ENCODE peak calls at places on chromosome 5, in four cellular contexts. A is HCT116, J is left lung, L is body of pancreas. E is an unnamed sample. For H3K4me1, the result is how much of the 10 kb centered on the place peaks cover.

GRCh38 chr5:106094128-106094726 is 1576.5 kb downstream of the EFNA5 start:
- ATAC-seq in A (no peak), J (no peak), L (no peak), E (no peak)

GRCh38 chr5:32543291-32543690 is 42.1 kb upstream of the SUB1 start:
- ATAC-seq in A (no peak), J (no peak), L (no peak), E (no peak)

GRCh38 chr5:161115941-161116340 is 263.9 kb upstream of the ATP10B start:
- ATAC-seq in A (no peak), J (no peak), L (no peak), E (no peak)

GRCh38 chr5:181220178-181220515 is 2.9 kb upstream of the TRIM41 start:
- ATAC-seq in A (no peak), J (no peak), L (no peak), E (no peak)

GRCh38 chr5:42930934-42931333 is 109.2 kb downstream of the ANXA2R start:
- ATAC-seq in A (no peak), J (no peak), L (no peak), E (no peak)

GRCh38 chr5:56641635-56642255 is 173.6 kb upstream of the MAP3K1 start:
- ATAC-seq in A (no peak), J (peak), L (no peak), E (no peak)

GRCh38 chr5:74576941-74577456 is 63.5 kb downstream of the ENC1 start:
- ATAC-seq in A (no peak), J (peak), L (no peak), E (peak)

GRCh38 chr5:147979761-147980160 is 73.4 kb upstream of the C5orf46 start:
- ATAC-seq in A (no peak), J (no peak), L (no peak), E (no peak)

GRCh38 chr5:172830876-172831662 is 3.0 kb upstream of the ERGIC1 start:
- ATAC-seq in A (no peak), J (no peak), L (no peak), E (no peak)

GRCh38 chr5:130295235-130295634 is 391.0 kb downstream of the CHSY3 start:
- ATAC-seq in A (no peak), J (no peak), L (no peak), E (no peak)

GRCh38 chr5:69271376-69271775 is 36.7 kb downstream of the CDK7 start:
- ATAC-seq in A (no peak), J (peak), L (no peak), E (no peak)

GRCh38 chr5:136094189-136094912 is 38.3 kb upstream of the SMAD5 start:
- ATAC-seq in A (no peak), J (peak), L (peak), E (no peak)

GRCh38 chr5:3153226-3153858 is 401.9 kb upstream of the IRX2 start:
- ATAC-seq in A (no peak), J (no peak), L (no peak), E (no peak)

GRCh38 chr5:73812962-73813588 is 187.1 kb downstream of the ARHGEF28 start:
- ATAC-seq in A (no peak), J (peak), L (peak), E (no peak)

GRCh38 chr5:67897431-67897830 is 318.1 kb upstream of the PIK3R1 start:
- ATAC-seq in A (no peak), J (no peak), L (no peak), E (peak)

GRCh38 chr5:143106175-143106574 is 297.3 kb downstream of the NR3C1 start:
- ATAC-seq in A (peak), J (peak), L (peak), E (peak)

GRCh38 chr5:68279960-68280359 is 64.4 kb downstream of the PIK3R1 start:
- ATAC-seq in A (no peak), J (no peak), L (no peak), E (no peak)

GRCh38 chr5:75656311-75657003 is 45.2 kb downstream of the ANKDD1B start:
- ATAC-seq in A (no peak), J (peak), L (peak), E (peak)

GRCh38 chr5:111655169-111655924 is 101.6 kb downstream of the NREP start:
- ATAC-seq in A (no peak), J (peak), L (peak), E (peak)

GRCh38 chr5:179404321-179405053 is 59.2 kb upstream of the ADAMTS2 start:
- ATAC-seq in A (peak), J (peak), L (no peak), E (no peak)

GRCh38 chr5:83914662-83915418 is 194.2 kb upstream of the HAPLN1 start:
- ATAC-seq in A (no peak), J (no peak), L (no peak), E (no peak)

GRCh38 chr5:142938201-142938600 is 168.0 kb downstream of the ARHGAP26 start:
- ATAC-seq in A (no peak), J (no peak), L (no peak), E (no peak)

GRCh38 chr5:143395638-143396352 is 7.7 kb downstream of the NR3C1 start:
- ATAC-seq in A (no peak), J (peak), L (no peak), E (no peak)

GRCh38 chr5:32710859-32711692 is at the start of gene NPR3:
- ATAC-seq in A (no peak), J (peak), L (no peak), E (no peak)

GRCh38 chr5:53211799-53212198 is 102.2 kb upstream of the MOCS2 start:
- ATAC-seq in A (no peak), J (no peak), L (no peak), E (no peak)

GRCh38 chr5:68682400-68683152 is 411.2 kb upstream of the SLC30A5 start:
- ATAC-seq in A (no peak), J (peak), L (peak), E (no peak)

GRCh38 chr5:32585446-32586250 is at the start of gene SUB1:
- ATAC-seq in A (peak), J (peak), L (peak), E (peak)

GRCh38 chr5:501040-501832 is 23.0 kb downstream of the SLC9A3 start:
- ATAC-seq in A (no peak), J (no peak), L (no peak), E (no peak)

GRCh38 chr5:1098986-1099597 is 12.8 kb downstream of the SLC12A7 start:
- ATAC-seq in A (no peak), J (no peak), L (no peak), E (peak)

GRCh38 chr5:43711496-43711895 is 108.5 kb downstream of the NNT start:
- ATAC-seq in A (peak), J (no peak), L (no peak), E (no peak)

GRCh38 chr5:35851282-35851681 is 5.4 kb upstream of the IL7R start:
- ATAC-seq in A (no peak), J (no peak), L (no peak), E (no peak)

GRCh38 chr5:157459715-157460599 is at the start of gene NIPAL4:
- ATAC-seq in A (no peak), J (peak), L (peak), E (peak)

GRCh38 chr5:68562308-68562707 is 346.8 kb downstream of the PIK3R1 start:
- ATAC-seq in A (no peak), J (peak), L (peak), E (no peak)

GRCh38 chr5:154708207-154708606 is 47.0 kb upstream of the LARP1 start:
- ATAC-seq in A (no peak), J (no peak), L (no peak), E (no peak)

GRCh38 chr5:16879191-16879590 is 56.9 kb downstream of the MYO10 start:
- ATAC-seq in A (no peak), J (peak), L (no peak), E (no peak)

GRCh38 chr5:125896381-125896780 is 526.8 kb upstream of the GRAMD2B start:
- ATAC-seq in A (no peak), J (no peak), L (no peak), E (no peak)

GRCh38 chr5:138037907-138038633 is 5.2 kb upstream of the FAM13B start:
- ATAC-seq in A (no peak), J (no peak), L (no peak), E (no peak)

GRCh38 chr5:42842860-42843641 is 31.4 kb upstream of the SELENOP start:
- ATAC-seq in A (no peak), J (no peak), L (no peak), E (no peak)

GRCh38 chr5:102799017-102799416 is 43.9 kb downstream of the PAM start:
- ATAC-seq in A (no peak), J (peak), L (no peak), E (peak)

GRCh38 chr5:177546262-177546741 is 8.1 kb downstream of the FAM193B start:
- ATAC-seq in A (peak), J (peak), L (peak), E (peak)

GRCh38 chr5:14184082-14184481 is 40.9 kb downstream of the TRIO start:
- ATAC-seq in A (no peak), J (no peak), L (no peak), E (no peak)
- H3K4me1 ChIP-seq in A (half or more), J (under half), L (under half), E (under half)

GRCh38 chr5:96434201-96434645 is 1.2 kb upstream of the PCSK1 start:
- ATAC-seq in A (peak), J (peak), L (peak), E (no peak)

GRCh38 chr5:96433066-96433447 is at the start of gene PCSK1:
- ATAC-seq in A (no peak), J (peak), L (peak), E (no peak)

GRCh38 chr5:96431376-96432244 is 1.4 kb downstream of the PCSK1 start:
- ATAC-seq in A (no peak), J (no peak), L (no peak), E (no peak)

GRCh38 chr5:96427823-96428222 is 5.2 kb downstream of the PCSK1 start:
- ATAC-seq in A (no peak), J (no peak), L (no peak), E (no peak)

DNA sequence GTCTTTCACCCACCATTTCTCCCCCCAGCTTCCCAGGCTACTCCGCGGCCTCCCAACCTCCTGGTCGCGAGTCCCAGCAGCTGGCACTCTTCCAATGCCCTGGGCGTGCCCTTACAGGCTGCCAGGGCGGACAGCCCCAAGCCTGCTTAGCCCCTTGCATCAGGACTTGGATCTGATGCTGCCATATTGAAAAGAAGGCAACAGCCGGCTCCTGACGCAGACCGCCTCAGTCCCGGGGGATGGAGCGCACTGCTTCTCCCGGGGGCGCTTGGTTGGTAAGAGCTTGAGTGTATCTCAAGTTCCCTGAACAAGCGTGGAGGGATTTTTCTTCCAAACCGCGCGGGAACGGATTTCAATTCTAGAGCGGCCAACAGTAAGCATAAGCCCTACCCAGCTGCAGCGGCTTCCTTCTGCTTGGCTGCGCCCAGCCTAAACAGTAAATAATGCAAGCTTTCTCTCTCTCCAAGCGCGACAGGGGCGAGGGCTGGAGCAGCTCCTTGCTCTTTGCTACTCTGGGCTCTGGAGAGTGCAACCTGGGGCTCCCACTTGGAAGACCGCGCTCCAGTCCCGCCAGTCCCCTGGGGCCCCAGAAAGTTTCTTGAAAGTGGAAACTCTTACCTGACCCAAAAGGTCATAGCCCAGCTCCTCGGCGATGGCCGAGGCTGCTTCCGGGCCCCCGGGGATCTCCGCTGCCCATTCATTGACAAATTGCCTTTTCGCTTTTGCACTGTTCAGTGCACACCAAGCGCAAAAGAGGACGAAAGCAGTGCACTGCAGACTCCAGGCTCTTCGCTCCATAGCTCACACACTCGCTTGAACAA is 593 bp downstream of the PCSK1 start:
- ATAC-seq in A (no peak), J (no peak), L (peak), E (no peak)
- H3K4me3 ChIP-seq in A (no peak), J (no peak), L (no peak), E (no peak)

DNA sequence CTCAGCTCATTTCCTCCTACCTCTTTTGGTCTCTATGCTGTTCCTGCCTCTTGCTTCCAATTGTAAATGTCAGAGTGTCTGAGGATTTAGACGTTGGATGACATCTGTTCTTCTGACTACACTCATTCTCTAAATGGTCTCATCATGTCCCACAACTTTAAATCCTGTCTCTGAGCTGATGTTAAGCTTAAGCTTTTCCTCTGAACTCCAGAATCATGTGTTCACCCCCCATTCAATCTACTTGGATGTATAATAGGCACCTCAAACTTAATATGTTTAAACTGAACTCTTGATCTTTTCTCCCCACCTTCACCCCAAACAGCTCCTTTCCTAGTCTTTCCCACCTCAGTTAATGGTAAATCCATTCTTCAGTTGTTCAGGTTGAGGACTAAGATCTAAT is 433.6 kb downstream of the CSNK1G3 start:
- ATAC-seq in A (no peak), J (no peak), L (no peak), E (no peak)
- H3K27ac ChIP-seq in A (no peak), J (no peak), L (no peak), E (no peak)

GRCh38 chr5:107565791-107566536 is 104.8 kb downstream of the EFNA5 start:
- ATAC-seq in A (no peak), J (no peak), L (no peak), E (no peak)
- H3K4me1 ChIP-seq in A (under half), J (under half), L (under half), E (under half)

DNA sequence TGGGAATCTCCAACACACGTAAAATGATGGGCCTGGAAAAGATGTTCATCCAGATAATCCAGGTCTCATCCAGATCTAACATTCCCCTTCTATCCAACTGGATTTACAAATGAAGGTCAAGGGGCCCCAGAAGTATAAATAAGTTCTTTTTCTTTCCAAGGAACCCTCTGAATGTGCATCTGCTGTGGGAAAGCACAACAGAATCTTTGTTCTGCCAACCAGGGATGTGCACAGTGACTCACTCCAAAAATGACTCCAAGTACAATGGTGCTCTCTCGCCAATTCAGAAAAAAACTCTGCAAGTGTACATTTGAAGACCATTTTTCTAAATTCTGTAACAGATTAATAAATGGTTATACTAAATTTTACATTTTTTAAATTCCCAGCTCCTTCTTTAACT is 12.4 kb downstream of the RAPGEF6 start:
- ATAC-seq in A (peak), J (no peak), L (no peak), E (no peak)
- H3K4me3 ChIP-seq in A (no peak), J (no peak), L (no peak), E (no peak)

DNA sequence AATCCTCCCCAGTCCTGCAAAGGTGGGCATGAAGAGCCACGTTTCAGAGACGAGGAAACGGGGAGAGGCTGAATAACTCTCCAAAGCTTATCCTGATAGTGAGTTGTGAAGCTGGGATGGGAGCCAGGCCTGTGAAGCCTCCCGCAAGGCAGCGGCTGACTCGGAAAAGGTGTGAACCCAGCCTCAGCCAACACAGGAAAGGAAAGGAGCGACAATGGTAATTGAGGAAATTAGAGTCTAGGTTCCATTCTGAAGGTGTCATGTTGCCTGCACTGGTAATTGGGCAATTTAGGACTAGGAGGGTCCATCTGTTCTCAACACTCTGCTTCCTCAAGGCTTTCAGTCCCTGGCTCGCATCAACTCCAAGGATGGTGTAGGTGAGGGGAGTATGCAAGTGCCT is 83.4 kb downstream of the LIFR start:
- ATAC-seq in A (no peak), J (no peak), L (no peak), E (no peak)
- H3K27ac ChIP-seq in A (no peak), J (no peak), L (no peak), E (peak)

DNA sequence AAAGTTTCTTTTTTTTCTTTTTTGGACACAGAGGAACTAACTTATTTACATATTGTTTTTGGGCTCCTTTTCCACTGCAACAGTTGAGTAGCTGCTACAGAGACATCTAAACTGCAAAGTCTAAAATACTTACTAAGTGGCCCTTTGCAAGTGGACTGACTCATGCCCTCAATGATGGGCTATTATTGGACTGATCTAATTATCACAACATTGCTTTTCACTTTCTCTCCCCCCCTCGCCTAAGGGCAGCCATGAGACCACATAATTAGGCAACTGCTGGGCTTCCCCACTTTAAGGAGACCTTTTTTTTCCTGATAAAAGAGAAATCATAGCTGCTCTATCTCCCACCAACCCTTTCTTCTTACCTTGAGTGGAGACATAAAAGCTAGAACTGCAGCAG is 47.0 kb downstream of the PLK2 start:
- ATAC-seq in A (no peak), J (peak), L (no peak), E (no peak)
- H3K4me1 ChIP-seq in A (under half), J (under half), L (under half), E (under half)

E was measured in gastroesophageal sphincter.